ENCODE peak calls at places on chromosome 3, in four cellular contexts. One of them, this sample, is unnamed.

GRCh38 chr3:127803619-127804018 is 18.7 kb downstream of the MGLL start:
- DNase-seq in GM12892: no peak
- DNase-seq in stimulated activated CD4-positive, alpha-beta T cell treated with anti-CD3 and anti-CD28 coated beads, Interleukin-4, amount 100 ng/mL, for 24 hours: no peak
- DNase-seq in stimulated activated CD8-positive, alpha-beta memory T cell treated with anti-CD3 and anti-CD28 coated beads, Interleukin-7, amount 100 ng/mL, for 24 hours: no peak
- DNase-seq in this sample: no peak

GRCh38 chr3:143001034-143001368 is 369 bp upstream of the U2SURP start:
- DNase-seq in stimulated activated CD4-positive, alpha-beta T cell treated with anti-CD3 and anti-CD28 coated beads, Interleukin-4, amount 100 ng/mL, for 24 hours: no peak
- DNase-seq in GM12892: peak
- DNase-seq in stimulated activated CD8-positive, alpha-beta memory T cell treated with anti-CD3 and anti-CD28 coated beads, Interleukin-7, amount 100 ng/mL, for 24 hours: no peak
- DNase-seq in this sample: peak

GRCh38 chr3:73621388-73621787 is 3.4 kb downstream of the PDZRN3 start:
- DNase-seq in GM12892: no peak
- DNase-seq in stimulated activated CD8-positive, alpha-beta memory T cell treated with anti-CD3 and anti-CD28 coated beads, Interleukin-7, amount 100 ng/mL, for 24 hours: no peak
- DNase-seq in stimulated activated CD4-positive, alpha-beta T cell treated with anti-CD3 and anti-CD28 coated beads, Interleukin-4, amount 100 ng/mL, for 24 hours: no peak
- DNase-seq in this sample: no peak

GRCh38 chr3:105365171-105365535 is 1.6 kb upstream of the ALCAM start:
- DNase-seq in GM12892: no peak
- DNase-seq in stimulated activated CD8-positive, alpha-beta memory T cell treated with anti-CD3 and anti-CD28 coated beads, Interleukin-7, amount 100 ng/mL, for 24 hours: no peak
- DNase-seq in stimulated activated CD4-positive, alpha-beta T cell treated with anti-CD3 and anti-CD28 coated beads, Interleukin-4, amount 100 ng/mL, for 24 hours: no peak
- DNase-seq in this sample: no peak

GRCh38 chr3:66439666-66440344 is 61.0 kb downstream of the LRIG1 start:
- DNase-seq in stimulated activated CD4-positive, alpha-beta T cell treated with anti-CD3 and anti-CD28 coated beads, Interleukin-4, amount 100 ng/mL, for 24 hours: no peak
- DNase-seq in GM12892: no peak
- DNase-seq in stimulated activated CD8-positive, alpha-beta memory T cell treated with anti-CD3 and anti-CD28 coated beads, Interleukin-7, amount 100 ng/mL, for 24 hours: no peak
- DNase-seq in this sample: no peak

GRCh38 chr3:148366743-148367410 is 330.8 kb upstream of the AGTR1 start:
- DNase-seq in stimulated activated CD8-positive, alpha-beta memory T cell treated with anti-CD3 and anti-CD28 coated beads, Interleukin-7, amount 100 ng/mL, for 24 hours: no peak
- DNase-seq in stimulated activated CD4-positive, alpha-beta T cell treated with anti-CD3 and anti-CD28 coated beads, Interleukin-4, amount 100 ng/mL, for 24 hours: no peak
- DNase-seq in GM12892: no peak
- DNase-seq in this sample: no peak

GRCh38 chr3:134392336-134392983 is 18.2 kb upstream of the AMOTL2 start:
- DNase-seq in GM12892: no peak
- DNase-seq in stimulated activated CD4-positive, alpha-beta T cell treated with anti-CD3 and anti-CD28 coated beads, Interleukin-4, amount 100 ng/mL, for 24 hours: no peak
- DNase-seq in stimulated activated CD8-positive, alpha-beta memory T cell treated with anti-CD3 and anti-CD28 coated beads, Interleukin-7, amount 100 ng/mL, for 24 hours: no peak
- DNase-seq in this sample: no peak

GRCh38 chr3:194487289-194488006 is 646 bp upstream of the ATP13A3 start:
- DNase-seq in stimulated activated CD8-positive, alpha-beta memory T cell treated with anti-CD3 and anti-CD28 coated beads, Interleukin-7, amount 100 ng/mL, for 24 hours: no peak
- DNase-seq in GM12892: peak
- DNase-seq in stimulated activated CD4-positive, alpha-beta T cell treated with anti-CD3 and anti-CD28 coated beads, Interleukin-4, amount 100 ng/mL, for 24 hours: peak
- DNase-seq in this sample: peak

GRCh38 chr3:64008952-64009351 is 14.3 kb downstream of the PSMD6 start:
- DNase-seq in stimulated activated CD8-positive, alpha-beta memory T cell treated with anti-CD3 and anti-CD28 coated beads, Interleukin-7, amount 100 ng/mL, for 24 hours: no peak
- DNase-seq in stimulated activated CD4-positive, alpha-beta T cell treated with anti-CD3 and anti-CD28 coated beads, Interleukin-4, amount 100 ng/mL, for 24 hours: no peak
- DNase-seq in GM12892: no peak
- DNase-seq in this sample: no peak

GRCh38 chr3:134449277-134449676 is 36.5 kb downstream of the ANAPC13 start:
- DNase-seq in stimulated activated CD4-positive, alpha-beta T cell treated with anti-CD3 and anti-CD28 coated beads, Interleukin-4, amount 100 ng/mL, for 24 hours: no peak
- DNase-seq in stimulated activated CD8-positive, alpha-beta memory T cell treated with anti-CD3 and anti-CD28 coated beads, Interleukin-7, amount 100 ng/mL, for 24 hours: no peak
- DNase-seq in GM12892: no peak
- DNase-seq in this sample: no peak

GRCh38 chr3:58965870-58966269 is 84.0 kb downstream of the CFAP20DC start:
- DNase-seq in stimulated activated CD4-positive, alpha-beta T cell treated with anti-CD3 and anti-CD28 coated beads, Interleukin-4, amount 100 ng/mL, for 24 hours: no peak
- DNase-seq in GM12892: no peak
- DNase-seq in stimulated activated CD8-positive, alpha-beta memory T cell treated with anti-CD3 and anti-CD28 coated beads, Interleukin-7, amount 100 ng/mL, for 24 hours: no peak
- DNase-seq in this sample: no peak

GRCh38 chr3:121998030-121998580 is 23.9 kb downstream of the ILDR1 start:
- DNase-seq in GM12892: no peak
- DNase-seq in stimulated activated CD4-positive, alpha-beta T cell treated with anti-CD3 and anti-CD28 coated beads, Interleukin-4, amount 100 ng/mL, for 24 hours: no peak
- DNase-seq in stimulated activated CD8-positive, alpha-beta memory T cell treated with anti-CD3 and anti-CD28 coated beads, Interleukin-7, amount 100 ng/mL, for 24 hours: no peak
- DNase-seq in this sample: no peak

GRCh38 chr3:48086736-48087470 is 70.7 kb upstream of the MAP4 start:
- DNase-seq in stimulated activated CD4-positive, alpha-beta T cell treated with anti-CD3 and anti-CD28 coated beads, Interleukin-4, amount 100 ng/mL, for 24 hours: no peak
- DNase-seq in stimulated activated CD8-positive, alpha-beta memory T cell treated with anti-CD3 and anti-CD28 coated beads, Interleukin-7, amount 100 ng/mL, for 24 hours: no peak
- DNase-seq in GM12892: no peak
- DNase-seq in this sample: no peak

GRCh38 chr3:127323581-127323980 is 35.7 kb upstream of the PRR20G start:
- DNase-seq in stimulated activated CD8-positive, alpha-beta memory T cell treated with anti-CD3 and anti-CD28 coated beads, Interleukin-7, amount 100 ng/mL, for 24 hours: no peak
- DNase-seq in GM12892: no peak
- DNase-seq in stimulated activated CD4-positive, alpha-beta T cell treated with anti-CD3 and anti-CD28 coated beads, Interleukin-4, amount 100 ng/mL, for 24 hours: no peak
- DNase-seq in this sample: no peak

GRCh38 chr3:50238549-50239026 is 2.6 kb downstream of the GNAI2 start:
- DNase-seq in GM12892: no peak
- DNase-seq in stimulated activated CD4-positive, alpha-beta T cell treated with anti-CD3 and anti-CD28 coated beads, Interleukin-4, amount 100 ng/mL, for 24 hours: peak
- DNase-seq in stimulated activated CD8-positive, alpha-beta memory T cell treated with anti-CD3 and anti-CD28 coated beads, Interleukin-7, amount 100 ng/mL, for 24 hours: no peak
- DNase-seq in this sample: no peak

GRCh38 chr3:104885214-104885814 is 481.4 kb upstream of the ALCAM start:
- DNase-seq in stimulated activated CD4-positive, alpha-beta T cell treated with anti-CD3 and anti-CD28 coated beads, Interleukin-4, amount 100 ng/mL, for 24 hours: no peak
- DNase-seq in stimulated activated CD8-positive, alpha-beta memory T cell treated with anti-CD3 and anti-CD28 coated beads, Interleukin-7, amount 100 ng/mL, for 24 hours: no peak
- DNase-seq in GM12892: no peak
- DNase-seq in this sample: no peak

GRCh38 chr3:136350132-136350531 is 100.0 kb downstream of the PCCB start:
- DNase-seq in stimulated activated CD8-positive, alpha-beta memory T cell treated with anti-CD3 and anti-CD28 coated beads, Interleukin-7, amount 100 ng/mL, for 24 hours: no peak
- DNase-seq in GM12892: no peak
- DNase-seq in stimulated activated CD4-positive, alpha-beta T cell treated with anti-CD3 and anti-CD28 coated beads, Interleukin-4, amount 100 ng/mL, for 24 hours: no peak
- DNase-seq in this sample: no peak

GRCh38 chr3:89025185-89025584 is 82.2 kb upstream of the EPHA3 start:
- DNase-seq in GM12892: no peak
- DNase-seq in stimulated activated CD8-positive, alpha-beta memory T cell treated with anti-CD3 and anti-CD28 coated beads, Interleukin-7, amount 100 ng/mL, for 24 hours: no peak
- DNase-seq in stimulated activated CD4-positive, alpha-beta T cell treated with anti-CD3 and anti-CD28 coated beads, Interleukin-4, amount 100 ng/mL, for 24 hours: no peak
- DNase-seq in this sample: no peak

GRCh38 chr3:72307438-72308105 is 522.6 kb upstream of the PROK2 start:
- DNase-seq in stimulated activated CD4-positive, alpha-beta T cell treated with anti-CD3 and anti-CD28 coated beads, Interleukin-4, amount 100 ng/mL, for 24 hours: no peak
- DNase-seq in stimulated activated CD8-positive, alpha-beta memory T cell treated with anti-CD3 and anti-CD28 coated beads, Interleukin-7, amount 100 ng/mL, for 24 hours: no peak
- DNase-seq in GM12892: no peak
- DNase-seq in this sample: no peak

GRCh38 chr3:60708191-60708975 is 542.9 kb downstream of the FHIT start:
- DNase-seq in stimulated activated CD4-positive, alpha-beta T cell treated with anti-CD3 and anti-CD28 coated beads, Interleukin-4, amount 100 ng/mL, for 24 hours: no peak
- DNase-seq in stimulated activated CD8-positive, alpha-beta memory T cell treated with anti-CD3 and anti-CD28 coated beads, Interleukin-7, amount 100 ng/mL, for 24 hours: no peak
- DNase-seq in GM12892: no peak
- DNase-seq in this sample: no peak

GRCh38 chr3:157388976-157389375 is 47.7 kb upstream of the PTX3 start:
- DNase-seq in stimulated activated CD4-positive, alpha-beta T cell treated with anti-CD3 and anti-CD28 coated beads, Interleukin-4, amount 100 ng/mL, for 24 hours: no peak
- DNase-seq in GM12892: no peak
- DNase-seq in stimulated activated CD8-positive, alpha-beta memory T cell treated with anti-CD3 and anti-CD28 coated beads, Interleukin-7, amount 100 ng/mL, for 24 hours: no peak
- DNase-seq in this sample: no peak

GRCh38 chr3:46709721-46710120 is 7.9 kb downstream of the PRSS50 start:
- DNase-seq in stimulated activated CD4-positive, alpha-beta T cell treated with anti-CD3 and anti-CD28 coated beads, Interleukin-4, amount 100 ng/mL, for 24 hours: no peak
- DNase-seq in stimulated activated CD8-positive, alpha-beta memory T cell treated with anti-CD3 and anti-CD28 coated beads, Interleukin-7, amount 100 ng/mL, for 24 hours: no peak
- DNase-seq in GM12892: peak
- DNase-seq in this sample: no peak

This sample was measured in GM12891.